ENCODE peak calls at places on chromosome 1, in five cellular contexts. R is tibial nerve, N is GM12878, K is esophagus squamous epithelium, B is IMR-90. T is an unnamed sample.

GRCh38 chr1:89762801-89763648 is 57.8 kb upstream of the LRRC8D start:
- DNase-seq in R (peak; percentile 76), K (peak; percentile 35), N (peak; percentile 40), B (peak; percentile 78), T (peak; percentile 93)

GRCh38 chr1:173447224-173447623 is 29.9 kb upstream of the PRDX6 start:
- DNase-seq in N (no peak), R (no peak), B (no peak), K (no peak), T (no peak)

GRCh38 chr1:27772932-27773731 is at the start of gene STX12:
- DNase-seq in N (peak; percentile 100), B (peak; percentile 100), K (peak; percentile 94), R (peak; percentile 98), T (peak; percentile 98)

GRCh38 chr1:224804220-224804619 is 125.3 kb upstream of the DNAH14 start:
- DNase-seq in K (no peak), R (no peak), B (no peak), N (no peak), T (no peak)

GRCh38 chr1:174053826-174054225 is 31.7 kb upstream of the RC3H1 start:
- DNase-seq in R (no peak), B (no peak), N (no peak), K (no peak), T (no peak)

GRCh38 chr1:43061803-43062202 is 103.1 kb upstream of the SLC2A1 start:
- DNase-seq in K (no peak), R (no peak), B (no peak), N (no peak), T (no peak)

GRCh38 chr1:234750922-234751595 is 141.1 kb upstream of the IRF2BP2 start:
- DNase-seq in K (no peak), B (no peak), N (no peak), R (no peak), T (no peak)

GRCh38 chr1:50724626-50725286 is 235.3 kb downstream of the FAF1 start:
- DNase-seq in K (no peak), R (no peak), N (peak; percentile 62), B (no peak), T (no peak)

GRCh38 chr1:243596441-243597183 is 253.4 kb downstream of the AKT3 start:
- DNase-seq in N (peak; percentile 76), R (no peak), K (no peak), B (peak; percentile 96), T (no peak)

GRCh38 chr1:110308247-110308646 is 30.9 kb upstream of the RBM15 start:
- DNase-seq in B (peak; percentile 87), N (no peak), K (no peak), R (no peak), T (no peak)

GRCh38 chr1:184973308-184974085 is 811 bp downstream of the NIBAN1 start:
- DNase-seq in R (no peak), K (no peak), N (peak; percentile 56), B (peak; percentile 82), T (peak; percentile 66)

GRCh38 chr1:197210426-197210825 is 57.6 kb upstream of the CRB1 start:
- DNase-seq in K (no peak), R (no peak), N (no peak), B (no peak), T (no peak)

GRCh38 chr1:27435566-27436203 is 43.3 kb downstream of the GPR3 start:
- DNase-seq in N (no peak), K (no peak), R (no peak), B (no peak), T (no peak)

GRCh38 chr1:28267633-28268032 is 8.3 kb downstream of the SESN2 start:
- DNase-seq in R (no peak), N (no peak), K (no peak), B (no peak), T (no peak)

GRCh38 chr1:44377925-44378784 is 23.1 kb upstream of the ERI3 start:
- DNase-seq in B (peak; percentile 52), N (no peak), K (no peak), R (no peak), T (no peak)

GRCh38 chr1:155472491-155472890 is 90.1 kb downstream of the ASH1L start:
- DNase-seq in K (no peak), B (no peak), R (no peak), N (no peak), T (no peak)

GRCh38 chr1:85245456-85245855 is 14.0 kb downstream of the C1orf52 start:
- DNase-seq in N (no peak), B (no peak), K (no peak), R (no peak), T (no peak)

GRCh38 chr1:171421413-171422020 is 63.8 kb upstream of the PRRC2C start:
- DNase-seq in N (no peak), R (no peak), K (no peak), B (no peak), T (no peak)

GRCh38 chr1:223870617-223871574 is 25.1 kb upstream of the TP53BP2 start:
- DNase-seq in N (no peak), K (no peak), R (no peak), B (no peak), T (no peak)

GRCh38 chr1:168236836-168237611 is 11.2 kb downstream of the SFT2D2 start:
- DNase-seq in K (no peak), R (no peak), B (no peak), N (no peak), T (no peak)

GRCh38 chr1:228515200-228515834 is 28.1 kb downstream of the RNF187 start:
- DNase-seq in B (peak; percentile 58), N (no peak), K (no peak), R (no peak), T (no peak)
- TF ChIP-seq CTCF in B (peak; percentile 83), N (peak; percentile 69), K (peak; percentile 60), R (peak; percentile 60), T (peak; percentile 60)

GRCh38 chr1:53447413-53447812 is 11.8 kb upstream of the DMRTB1 start:
- DNase-seq in B (no peak), R (no peak), N (no peak), K (no peak), T (no peak)

GRCh38 chr1:53449693-53450092 is 9.5 kb upstream of the DMRTB1 start:
- DNase-seq in R (no peak), B (no peak), K (no peak), N (no peak), T (no peak)

GRCh38 chr1:53448241-53448841 is 10.9 kb upstream of the DMRTB1 start:
- DNase-seq in R (no peak), K (no peak), N (no peak), B (no peak), T (no peak)

GRCh38 chr1:53449026-53449425 is 10.2 kb upstream of the DMRTB1 start:
- DNase-seq in N (no peak), K (no peak), B (peak; percentile 88), R (no peak), T (no peak)

DNA sequence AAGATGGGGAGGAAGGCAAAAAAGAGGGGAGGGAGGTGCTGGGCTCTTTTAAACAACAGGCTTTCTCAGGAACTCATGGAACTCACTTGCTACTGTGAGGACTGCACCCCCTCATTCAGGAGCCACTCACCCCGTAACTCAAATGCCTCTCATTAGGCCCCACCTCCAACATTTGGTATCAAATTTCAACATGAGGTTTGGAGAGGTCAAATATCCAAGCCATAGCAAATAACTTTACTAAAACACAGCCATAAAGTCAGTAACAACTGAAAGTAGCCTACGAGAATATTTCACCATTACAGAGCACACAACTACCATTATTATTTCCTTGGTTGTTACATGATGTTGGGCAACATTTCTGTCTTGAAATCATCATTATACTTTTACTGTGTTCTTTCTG is 13.1 kb upstream of the DMRTB1 start:
- DNase-seq in B (no peak), K (no peak), R (no peak), N (no peak), T (no peak)
- H3K27ac ChIP-seq in B (no peak overlapping the region), K (no peak overlapping the region), R (no peak overlapping the region), N (no peak overlapping the region), T (no peak overlapping the region)

GRCh38 chr1:40978886-40979240 is 633 bp upstream of the CTPS1 start:
- DNase-seq in N (no peak), R (no peak), K (no peak), B (no peak), T (no peak)

GRCh38 chr1:40980453-40981121 is 1.1 kb downstream of the CTPS1 start:
- DNase-seq in B (peak; percentile 50), K (no peak), N (no peak), R (no peak), T (peak; percentile 67)

GRCh38 chr1:40980068-40980452 is 564 bp downstream of the CTPS1 start:
- DNase-seq in B (no peak), K (no peak), N (no peak), R (no peak), T (no peak)

GRCh38 chr1:40977721-40978120 is 1.8 kb upstream of the CTPS1 start:
- DNase-seq in K (no peak), B (no peak), R (no peak), N (no peak), T (no peak)

DNA sequence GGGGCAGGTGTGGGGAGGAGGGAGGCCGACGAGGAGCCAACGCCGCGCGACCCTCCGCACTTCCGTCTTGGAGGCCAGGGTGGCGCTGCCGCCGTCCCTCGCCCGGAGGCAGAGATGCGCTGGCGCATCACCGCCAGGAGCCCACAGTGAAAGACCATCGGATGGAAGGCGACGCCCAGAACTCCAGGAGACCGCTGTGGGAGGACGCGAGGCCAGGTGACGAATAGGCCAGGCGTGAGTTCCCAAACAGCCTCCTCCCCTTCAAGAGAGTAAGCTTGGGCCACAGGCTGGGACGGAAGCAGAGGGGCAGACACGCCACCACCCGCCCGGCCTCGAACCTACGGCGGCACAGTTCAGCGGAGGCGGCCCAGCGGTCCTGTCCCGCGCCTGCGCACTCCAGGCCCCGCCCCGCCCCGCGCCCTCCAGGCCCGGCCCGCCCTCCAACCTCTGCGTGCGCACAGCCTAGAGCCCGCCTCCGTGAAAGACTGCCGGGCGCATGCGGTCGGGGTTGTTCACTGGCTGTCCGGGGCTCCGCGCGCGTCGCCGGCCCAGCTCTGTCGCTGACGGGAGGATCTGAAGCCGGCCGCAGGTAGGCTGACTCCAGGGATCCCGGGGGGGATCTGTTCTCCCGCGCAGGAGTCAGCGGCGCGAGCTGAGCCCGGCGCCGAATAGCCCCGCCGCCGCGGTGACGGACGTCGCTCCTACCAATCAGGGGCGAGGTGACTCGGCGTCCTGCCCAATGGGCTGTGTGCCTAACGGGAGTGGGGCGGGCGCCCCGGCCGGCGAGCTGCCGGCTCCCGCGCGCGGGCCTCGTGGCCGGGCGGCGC is at the start of gene CTPS1:
- DNase-seq in N (peak; percentile 59), R (peak; percentile 92), B (peak; percentile 91), K (peak; percentile 79), T (peak; percentile 96)
- TF ChIP-seq POLR2A in N (peak; percentile 91), R (peak; percentile 68), B (peak; percentile 93), K (no peak), T (no peak)

GRCh38 chr1:78145105-78145580 is 99.4 kb downstream of the GIPC2 start:
- DNase-seq in N (no peak), K (no peak), B (peak; percentile 82), R (peak; percentile 19), T (no peak)

GRCh38 chr1:78143673-78144072 is 97.9 kb downstream of the GIPC2 start:
- DNase-seq in R (no peak), K (no peak), B (no peak), N (no peak), T (no peak)

GRCh38 chr1:78141522-78142231 is 95.9 kb downstream of the GIPC2 start:
- DNase-seq in N (no peak), K (no peak), B (no peak), R (no peak), T (no peak)

GRCh38 chr1:78142731-78143130 is 97.0 kb downstream of the GIPC2 start:
- DNase-seq in K (no peak), N (no peak), B (no peak), R (no peak), T (no peak)

DNA sequence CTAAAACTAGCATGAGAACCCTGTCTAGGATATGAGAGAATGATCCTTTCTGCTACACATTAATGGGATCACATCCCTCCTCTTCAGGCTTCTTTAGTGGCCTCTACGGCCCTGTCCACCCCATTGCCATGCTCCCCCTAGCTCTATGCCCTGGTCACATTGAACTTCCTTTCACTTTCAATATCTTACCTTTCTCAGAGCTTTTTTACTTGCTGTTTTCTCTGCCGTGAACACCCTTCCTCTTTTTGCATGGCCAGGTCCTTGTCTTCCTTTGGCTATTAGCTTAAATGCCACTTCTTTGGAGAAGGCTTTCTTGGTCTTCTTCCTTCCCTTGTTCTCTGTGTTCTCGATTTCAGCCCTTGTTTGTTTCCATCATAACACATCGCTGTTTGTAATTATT is 97.4 kb downstream of the GIPC2 start:
- DNase-seq in N (peak; percentile 38), K (no peak), B (no peak), R (no peak), T (no peak)
- TF ChIP-seq CTCF in N (no peak), K (no peak), B (no peak), R (no peak), T (no peak)